ENCODE peak calls at places on chromosomes 12 and 14, in five cellular contexts. K is astrocyte of the cerebellum, R is astrocyte, D is WERI-Rb-1, L is A549. Z is an unnamed sample.

GRCh38 chr12:47868041-47868440 is 36.8 kb downstream of the VDR start:
- DNase-seq in D (no peak), R (no peak), L (no peak), K (no peak), Z (no peak)

GRCh38 chr14:52266179-52266578 is 1.3 kb upstream of the PTGDR start:
- DNase-seq in D (no peak), K (peak; percentile 42), R (peak; percentile 53), L (no peak), Z (no peak)

GRCh38 chr12:117038919-117039318 is 60.3 kb downstream of the TESC start:
- DNase-seq in L (no peak), D (no peak), R (no peak), K (no peak), Z (no peak)

GRCh38 chr12:4402996-4403395 is 23.5 kb upstream of the FGF23 start:
- DNase-seq in L (no peak), D (no peak), R (no peak), K (no peak), Z (no peak)

GRCh38 chr12:96578526-96579125 is 89.2 kb downstream of the CFAP54 start:
- DNase-seq in D (no peak), L (peak; percentile 66), R (peak; percentile 38), K (peak; percentile 53), Z (peak; percentile 12)

GRCh38 chr12:83939718-83940117 is 972.9 kb downstream of the SLC6A15 start:
- DNase-seq in K (no peak), R (no peak), L (no peak), D (no peak), Z (no peak)

GRCh38 chr14:51517116-51517515 is 134.6 kb upstream of the FRMD6 start:
- DNase-seq in D (no peak), R (no peak), L (no peak), K (no peak), Z (no peak)

GRCh38 chr12:51371295-51371953 is 19.8 kb downstream of the GALNT6 start:
- DNase-seq in L (peak; percentile 90), K (peak; percentile 96), R (peak; percentile 97), D (peak; percentile 42), Z (peak; percentile 97)

GRCh38 chr12:79552186-79552585 is 138.6 kb downstream of the PAWR start:
- DNase-seq in K (peak; percentile 55), D (no peak), L (no peak), R (peak; percentile 90), Z (no peak)

GRCh38 chr12:78229491-78230209 is 399.0 kb downstream of the NAV3 start:
- DNase-seq in K (no peak), R (peak; percentile 36), L (peak; percentile 65), D (peak; percentile 57), Z (no peak)

GRCh38 chr12:95164656-95165055 is 52.6 kb downstream of the FGD6 start:
- DNase-seq in R (peak; percentile 63), K (no peak), L (no peak), D (no peak), Z (no peak)

GRCh38 chr12:120115692-120116442 is 686 bp downstream of the RAB35 start:
- DNase-seq in L (peak; percentile 73), R (no peak), K (no peak), D (peak; percentile 46), Z (no peak)

GRCh38 chr14:98906123-98906995 is 365.6 kb downstream of the BCL11B start:
- DNase-seq in D (no peak), L (peak; percentile 77), K (peak; percentile 19), R (peak; percentile 23), Z (no peak)

GRCh38 chr12:47319746-47320145 is 240.0 kb upstream of the AMIGO2 start:
- DNase-seq in L (no peak), K (no peak), R (no peak), D (no peak), Z (no peak)

GRCh38 chr14:101563654-101564443 is 2.6 kb downstream of the DIO3 start:
- DNase-seq in D (no peak), L (peak; percentile 37), R (no peak), K (no peak), Z (no peak)

GRCh38 chr12:79250186-79250585 is 385.6 kb downstream of the SYT1 start:
- DNase-seq in D (no peak), R (peak; percentile 76), K (no peak), L (no peak), Z (no peak)

GRCh38 chr12:128726866-128727265 is 96.9 kb downstream of the SLC15A4 start:
- DNase-seq in D (no peak), L (no peak), R (no peak), K (no peak), Z (no peak)

GRCh38 chr14:81366259-81366658 is 33.9 kb downstream of the STON2 start:
- DNase-seq in K (no peak), R (no peak), L (peak; percentile 4), D (peak; percentile 18), Z (no peak)

GRCh38 chr14:52926994-52927393 is 23.9 kb downstream of the FERMT2 start:
- DNase-seq in L (peak; percentile 20), D (no peak), K (no peak), R (peak; percentile 48), Z (no peak)

GRCh38 chr14:85793533-85793932 is 263.6 kb downstream of the FLRT2 start:
- DNase-seq in K (no peak), D (no peak), R (no peak), L (no peak), Z (no peak)

GRCh38 chr12:60148831-60149230 is 553.0 kb downstream of the SLC16A7 start:
- DNase-seq in R (peak; percentile 88), D (no peak), K (peak; percentile 62), L (peak; percentile 6), Z (peak; percentile 53)

GRCh38 chr14:20986811-20987210 is 3.0 kb upstream of the METTL17 start:
- DNase-seq in K (peak; percentile 94), L (peak; percentile 74), R (peak; percentile 97), D (no peak), Z (peak; percentile 92)

DNA sequence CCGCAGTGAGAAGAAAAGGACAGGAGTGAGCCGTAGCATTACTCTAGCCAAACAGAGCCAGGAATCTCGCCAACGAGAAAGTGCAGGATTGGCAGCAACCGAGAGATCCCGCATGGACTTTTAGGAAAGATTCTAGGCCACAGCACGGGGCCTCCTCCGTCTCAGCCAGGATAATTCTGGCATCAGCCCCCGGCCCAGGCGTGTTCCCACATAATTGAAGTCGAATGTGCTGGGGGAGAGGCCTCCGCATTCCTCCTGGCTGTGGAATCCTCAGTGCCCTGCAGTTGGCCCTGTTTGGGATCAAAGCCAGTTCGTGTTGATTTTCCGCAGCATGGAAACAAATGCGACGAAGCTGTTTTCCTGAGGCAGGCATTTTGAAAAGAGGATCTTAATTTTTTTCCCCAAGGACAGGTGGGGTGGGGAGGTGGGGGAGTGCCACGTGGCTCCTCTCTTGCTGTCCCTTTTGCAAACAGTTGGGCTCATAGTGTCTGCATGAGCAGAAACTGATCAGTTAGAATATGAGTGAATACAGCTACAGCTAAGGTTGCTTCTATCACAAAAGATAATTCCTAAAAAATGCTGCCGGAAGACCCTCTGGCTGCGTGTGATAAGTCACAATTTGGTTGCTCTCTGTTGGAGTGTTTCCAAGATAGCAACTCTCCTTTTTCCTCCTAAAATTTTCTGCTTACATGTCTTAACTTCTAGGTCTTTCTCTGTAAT is 37.3 kb upstream of the ATXN2 start:
- DNase-seq in L (no peak), R (peak; percentile 76), D (no peak), K (peak; percentile 83), Z (no peak)
- H3K4me3 ChIP-seq in L (no peak overlapping the region), R (no peak overlapping the region), D (no peak overlapping the region), K (no peak overlapping the region), Z (no peak overlapping the region)

GRCh38 chr12:26022043-26022442 is 63.6 kb downstream of the RASSF8 start:
- DNase-seq in K (no peak), L (no peak), R (no peak), D (no peak), Z (no peak)

GRCh38 chr12:26018926-26019325 is 60.4 kb downstream of the RASSF8 start:
- DNase-seq in K (no peak), D (no peak), L (no peak), R (no peak), Z (no peak)

GRCh38 chr12:26021534-26021933 is 63.1 kb downstream of the RASSF8 start:
- DNase-seq in D (no peak), L (no peak), K (no peak), R (no peak), Z (no peak)

GRCh38 chr12:26014085-26014484 is 55.6 kb downstream of the RASSF8 start:
- DNase-seq in L (no peak), R (no peak), D (no peak), K (no peak), Z (no peak)

DNA sequence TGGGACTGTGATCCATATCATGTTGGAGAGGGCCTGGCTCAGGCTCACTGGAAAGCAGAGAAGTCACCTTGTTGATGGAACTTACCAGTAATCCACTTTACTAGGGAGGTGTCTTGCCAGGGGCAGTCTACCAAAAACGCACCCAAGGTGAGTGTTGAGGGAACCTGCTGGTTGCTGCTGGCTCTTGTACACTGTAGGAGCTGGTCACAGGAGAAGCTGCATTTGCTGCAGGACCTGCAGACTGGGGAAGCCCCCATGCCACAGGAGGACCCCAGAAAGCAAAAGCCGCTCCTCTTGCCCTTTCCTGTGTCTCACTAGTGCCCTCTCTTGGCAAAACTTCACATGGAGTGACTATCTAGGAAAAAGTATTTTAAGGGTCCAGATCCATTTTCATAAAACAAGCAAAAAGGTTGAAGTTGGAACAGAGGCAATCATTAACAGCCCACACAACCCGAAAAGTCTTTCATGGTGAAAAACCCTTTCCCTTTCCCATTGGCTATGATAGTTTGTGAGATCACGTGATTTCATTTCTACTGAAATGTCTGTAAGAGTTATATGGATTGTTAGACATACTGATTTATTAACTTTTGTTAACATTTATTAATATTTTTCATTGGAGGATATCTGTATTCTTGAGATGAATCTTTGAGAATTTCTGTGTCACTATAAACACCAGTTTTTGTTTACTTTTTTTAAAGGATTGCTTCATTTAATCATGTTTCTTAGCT is 59.2 kb downstream of the RASSF8 start:
- DNase-seq in L (peak; percentile 60), D (peak; percentile 37), R (no peak), K (no peak), Z (no peak)
- TF ChIP-seq CTCF in L (peak; percentile 83), D (peak; percentile 61), R (peak; percentile 50), K (peak; percentile 53), Z (peak; percentile 57)

GRCh38 chr12:115916910-115917668 is 360.4 kb downstream of the MED13L start:
- DNase-seq in D (peak; percentile 60), K (no peak), R (no peak), L (peak; percentile 44), Z (no peak)
- H3K4me3 ChIP-seq in D (no peak overlapping the region), K (no peak overlapping the region), R (no peak overlapping the region), L (peak overlapping the region; percentile 40), Z (no peak overlapping the region)

DNA sequence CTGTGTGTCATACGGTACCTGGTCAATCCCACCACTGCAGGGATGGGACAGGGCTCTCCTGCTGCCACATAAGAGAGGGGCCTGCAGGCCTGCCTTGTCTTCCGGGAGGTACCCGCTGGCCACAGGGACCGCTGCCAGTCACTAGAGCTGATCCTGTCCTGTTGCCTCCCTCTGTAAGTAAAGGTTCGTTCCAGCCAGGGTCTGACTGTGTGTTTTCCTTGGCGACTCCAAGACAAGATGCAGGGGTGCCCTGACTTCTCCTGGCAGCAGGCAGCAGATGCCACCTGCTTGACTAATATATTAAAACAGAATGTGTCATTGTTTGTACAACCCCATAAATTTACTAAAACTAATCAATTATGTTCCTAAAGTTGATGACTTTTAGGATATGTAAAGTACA is 41.5 kb upstream of the ASPG start:
- DNase-seq in L (no peak), K (no peak), R (no peak), D (no peak), Z (no peak)
- TF ChIP-seq CTCF in L (no peak), K (no peak), R (no peak), D (no peak), Z (no peak)

DNA sequence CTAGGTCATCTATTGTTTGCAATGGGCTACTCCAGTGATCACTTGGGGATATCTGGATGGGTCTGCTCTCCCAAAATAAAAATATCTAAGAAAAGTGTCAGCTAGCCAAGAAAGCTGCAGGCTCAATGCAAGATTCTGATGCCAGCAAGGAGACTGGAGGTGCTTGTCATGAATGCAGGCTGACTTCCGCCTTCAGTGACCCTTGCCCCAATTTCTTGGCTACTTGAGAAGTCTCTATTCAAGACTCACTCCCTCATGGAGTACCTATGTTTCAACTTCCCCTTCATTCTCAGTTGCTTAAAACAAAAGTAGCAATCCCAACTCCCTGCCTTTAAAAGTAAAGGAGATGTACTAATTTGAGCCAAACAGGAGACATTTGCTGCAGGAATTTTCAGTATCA is 123.9 kb downstream of the GPR65 start:
- DNase-seq in K (no peak), D (no peak), R (no peak), L (no peak), Z (no peak)
- H3K4me3 ChIP-seq in K (no peak overlapping the region), D (no peak overlapping the region), R (no peak overlapping the region), L (no peak overlapping the region), Z (no peak overlapping the region)